ENCODE peak calls at places on chromosomes 3 and 15, in seven cellular contexts. One of them, this sample, is unnamed.

GRCh38 chr3:15654891-15655290 is 53.3 kb downstream of the BTD start:
- DNase-seq in neural progenitor cell: no peak
- DNase-seq in ovary: no peak
- DNase-seq in trophoblast cell: no peak
- DNase-seq in heart left ventricle: no peak
- DNase-seq in AG04450: no peak
- DNase-seq in stomach: no peak
- DNase-seq in this sample: no peak

GRCh38 chr3:151863611-151864010 is 9.8 kb upstream of the SUCNR1 start:
- DNase-seq in neural progenitor cell: no peak
- DNase-seq in ovary: no peak
- DNase-seq in trophoblast cell: no peak
- DNase-seq in heart left ventricle: no peak
- DNase-seq in AG04450: no peak
- DNase-seq in stomach: no peak
- DNase-seq in this sample: no peak

GRCh38 chr3:140298569-140299070 is 363.6 kb downstream of the CLSTN2 start:
- DNase-seq in neural progenitor cell: peak; percentile 33
- DNase-seq in ovary: no peak
- DNase-seq in trophoblast cell: no peak
- DNase-seq in heart left ventricle: no peak
- DNase-seq in AG04450: no peak
- DNase-seq in stomach: no peak
- DNase-seq in this sample: no peak

GRCh38 chr3:105752791-105753415 is 115.9 kb downstream of the CBLB start:
- DNase-seq in neural progenitor cell: no peak
- DNase-seq in ovary: no peak
- DNase-seq in trophoblast cell: no peak
- DNase-seq in heart left ventricle: no peak
- DNase-seq in AG04450: no peak
- DNase-seq in stomach: no peak
- DNase-seq in this sample: peak; percentile 86

GRCh38 chr3:18290130-18290529 is 135.0 kb downstream of the SATB1 start:
- DNase-seq in neural progenitor cell: no peak
- DNase-seq in ovary: no peak
- DNase-seq in trophoblast cell: no peak
- DNase-seq in heart left ventricle: no peak
- DNase-seq in AG04450: no peak
- DNase-seq in stomach: no peak
- DNase-seq in this sample: no peak

GRCh38 chr15:39583586-39584265 is 2.8 kb downstream of the THBS1 start:
- DNase-seq in neural progenitor cell: peak; percentile 57
- DNase-seq in ovary: peak; percentile 33
- DNase-seq in trophoblast cell: no peak
- DNase-seq in heart left ventricle: no peak
- DNase-seq in AG04450: no peak
- DNase-seq in stomach: no peak
- DNase-seq in this sample: no peak

GRCh38 chr3:133742351-133743091 is 3.7 kb upstream of the TF start:
- DNase-seq in neural progenitor cell: no peak
- DNase-seq in ovary: no peak
- DNase-seq in trophoblast cell: no peak
- DNase-seq in heart left ventricle: no peak
- DNase-seq in AG04450: no peak
- DNase-seq in stomach: no peak
- DNase-seq in this sample: no peak

GRCh38 chr15:75202251-75203016 is 752 bp downstream of the C15orf39 start:
- DNase-seq in neural progenitor cell: peak; percentile 80
- DNase-seq in ovary: peak; percentile 75
- DNase-seq in trophoblast cell: peak; percentile 62
- DNase-seq in heart left ventricle: peak; percentile 81
- DNase-seq in AG04450: peak; percentile 59
- DNase-seq in stomach: peak; percentile 85
- DNase-seq in this sample: peak; percentile 87

GRCh38 chr3:186108106-186108940 is 566 bp downstream of the ETV5 start:
- DNase-seq in neural progenitor cell: peak; percentile 88
- DNase-seq in ovary: no peak
- DNase-seq in trophoblast cell: peak; percentile 45
- DNase-seq in heart left ventricle: peak; percentile 57
- DNase-seq in AG04450: no peak
- DNase-seq in stomach: no peak
- DNase-seq in this sample: no peak

GRCh38 chr3:31077021-31077601 is 182.7 kb upstream of the GADL1 start:
- DNase-seq in neural progenitor cell: no peak
- DNase-seq in ovary: no peak
- DNase-seq in trophoblast cell: peak; percentile 42
- DNase-seq in heart left ventricle: no peak
- DNase-seq in AG04450: peak; percentile 72
- DNase-seq in stomach: no peak
- DNase-seq in this sample: no peak

GRCh38 chr3:153287017-153287416 is 125.0 kb downstream of the RAP2B start:
- DNase-seq in neural progenitor cell: no peak
- DNase-seq in ovary: no peak
- DNase-seq in trophoblast cell: no peak
- DNase-seq in heart left ventricle: no peak
- DNase-seq in AG04450: no peak
- DNase-seq in stomach: no peak
- DNase-seq in this sample: no peak

GRCh38 chr3:165195628-165196576 is at the start of gene SLITRK3:
- DNase-seq in neural progenitor cell: peak; percentile 47
- DNase-seq in ovary: no peak
- DNase-seq in trophoblast cell: no peak
- DNase-seq in heart left ventricle: no peak
- DNase-seq in AG04450: no peak
- DNase-seq in stomach: no peak
- DNase-seq in this sample: no peak

GRCh38 chr15:48062476-48062875 is 58.3 kb upstream of the SLC24A5 start:
- DNase-seq in neural progenitor cell: no peak
- DNase-seq in ovary: no peak
- DNase-seq in trophoblast cell: no peak
- DNase-seq in heart left ventricle: no peak
- DNase-seq in AG04450: no peak
- DNase-seq in stomach: no peak
- DNase-seq in this sample: no peak

GRCh38 chr3:10783360-10784346 is 32.4 kb upstream of the SLC6A11 start:
- DNase-seq in neural progenitor cell: peak; percentile 67
- DNase-seq in ovary: no peak
- DNase-seq in trophoblast cell: peak; percentile 37
- DNase-seq in heart left ventricle: no peak
- DNase-seq in AG04450: no peak
- DNase-seq in stomach: no peak
- DNase-seq in this sample: peak; percentile 5

GRCh38 chr3:180744226-180744625 is 64.9 kb upstream of the CCDC39 start:
- DNase-seq in neural progenitor cell: peak; percentile 83
- DNase-seq in ovary: no peak
- DNase-seq in trophoblast cell: no peak
- DNase-seq in heart left ventricle: no peak
- DNase-seq in AG04450: no peak
- DNase-seq in stomach: no peak
- DNase-seq in this sample: no peak

GRCh38 chr3:193134895-193135294 is 106.1 kb upstream of the PLAAT1 start:
- DNase-seq in neural progenitor cell: no peak
- DNase-seq in ovary: no peak
- DNase-seq in trophoblast cell: peak; percentile 16
- DNase-seq in heart left ventricle: no peak
- DNase-seq in AG04450: no peak
- DNase-seq in stomach: no peak
- DNase-seq in this sample: no peak

GRCh38 chr3:75687323-75687722 is 23.2 kb downstream of the FRG2C start:
- DNase-seq in neural progenitor cell: no peak
- DNase-seq in ovary: no peak
- DNase-seq in trophoblast cell: no peak
- DNase-seq in heart left ventricle: no peak
- DNase-seq in AG04450: no peak
- DNase-seq in stomach: no peak
- DNase-seq in this sample: no peak

GRCh38 chr3:179811321-179812095 is 158.7 kb downstream of the USP13 start:
- DNase-seq in neural progenitor cell: peak; percentile 74
- DNase-seq in ovary: peak; percentile 16
- DNase-seq in trophoblast cell: peak; percentile 28
- DNase-seq in heart left ventricle: no peak
- DNase-seq in AG04450: peak; percentile 65
- DNase-seq in stomach: peak; percentile 40
- DNase-seq in this sample: no peak

GRCh38 chr3:21464745-21465144 is 286.3 kb downstream of the ZNF385D start:
- DNase-seq in neural progenitor cell: no peak
- DNase-seq in ovary: peak; percentile 24
- DNase-seq in trophoblast cell: no peak
- DNase-seq in heart left ventricle: no peak
- DNase-seq in AG04450: no peak
- DNase-seq in stomach: no peak
- DNase-seq in this sample: no peak

GRCh38 chr3:66425566-66425965 is 75.3 kb downstream of the LRIG1 start:
- DNase-seq in neural progenitor cell: no peak
- DNase-seq in ovary: no peak
- DNase-seq in trophoblast cell: no peak
- DNase-seq in heart left ventricle: no peak
- DNase-seq in AG04450: no peak
- DNase-seq in stomach: no peak
- DNase-seq in this sample: no peak

GRCh38 chr3:66423791-66424190 is 77.0 kb downstream of the LRIG1 start:
- DNase-seq in neural progenitor cell: no peak
- DNase-seq in ovary: peak; percentile 61
- DNase-seq in trophoblast cell: no peak
- DNase-seq in heart left ventricle: no peak
- DNase-seq in AG04450: no peak
- DNase-seq in stomach: no peak
- DNase-seq in this sample: no peak

GRCh38 chr3:66427352-66427751 is 73.5 kb downstream of the LRIG1 start:
- DNase-seq in neural progenitor cell: no peak
- DNase-seq in ovary: no peak
- DNase-seq in trophoblast cell: no peak
- DNase-seq in heart left ventricle: no peak
- DNase-seq in AG04450: no peak
- DNase-seq in stomach: no peak
- DNase-seq in this sample: no peak

GRCh38 chr3:66426135-66426534 is 74.7 kb downstream of the LRIG1 start:
- DNase-seq in neural progenitor cell: no peak
- DNase-seq in ovary: no peak
- DNase-seq in trophoblast cell: no peak
- DNase-seq in heart left ventricle: no peak
- DNase-seq in AG04450: no peak
- DNase-seq in stomach: no peak
- DNase-seq in this sample: no peak

DNA sequence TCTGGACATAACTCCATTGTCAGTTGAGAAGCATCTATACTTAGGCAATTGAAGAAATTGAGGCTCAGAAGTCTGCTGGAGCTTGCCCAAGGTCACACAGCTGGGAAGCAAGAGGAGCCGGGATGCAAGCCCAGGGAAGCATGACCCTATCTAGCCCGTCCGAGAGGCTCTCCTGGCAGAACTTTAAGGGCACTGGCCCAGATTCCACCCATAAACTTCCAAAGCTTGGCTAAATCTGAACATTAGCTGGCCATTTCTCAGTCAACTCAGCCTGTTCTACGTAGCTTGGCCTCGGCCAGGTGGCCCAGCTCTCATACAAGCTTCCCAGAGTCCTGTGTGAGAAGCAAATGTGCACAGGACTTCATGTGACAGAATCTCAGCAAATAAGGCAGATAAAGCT is 75.8 kb downstream of the LRIG1 start:
- DNase-seq in neural progenitor cell: no peak
- DNase-seq in ovary: peak; percentile 88
- DNase-seq in trophoblast cell: no peak
- DNase-seq in heart left ventricle: peak; percentile 65
- DNase-seq in AG04450: no peak
- DNase-seq in stomach: no peak
- DNase-seq in this sample: no peak
- H3K9me3 ChIP-seq in neural progenitor cell: peaks cover 4% of the 10 kb centered on the region
- H3K9me3 ChIP-seq in ovary: no peaks in the 10 kb centered on the region
- H3K9me3 ChIP-seq in trophoblast cell: peaks cover 7% of the 10 kb centered on the region
- H3K9me3 ChIP-seq in heart left ventricle: no peaks in the 10 kb centered on the region
- H3K9me3 ChIP-seq in AG04450: peaks cover 9% of the 10 kb centered on the region
- H3K9me3 ChIP-seq in stomach: peaks cover 9% of the 10 kb centered on the region
- H3K9me3 ChIP-seq in this sample: no peaks in the 10 kb centered on the region

DNA sequence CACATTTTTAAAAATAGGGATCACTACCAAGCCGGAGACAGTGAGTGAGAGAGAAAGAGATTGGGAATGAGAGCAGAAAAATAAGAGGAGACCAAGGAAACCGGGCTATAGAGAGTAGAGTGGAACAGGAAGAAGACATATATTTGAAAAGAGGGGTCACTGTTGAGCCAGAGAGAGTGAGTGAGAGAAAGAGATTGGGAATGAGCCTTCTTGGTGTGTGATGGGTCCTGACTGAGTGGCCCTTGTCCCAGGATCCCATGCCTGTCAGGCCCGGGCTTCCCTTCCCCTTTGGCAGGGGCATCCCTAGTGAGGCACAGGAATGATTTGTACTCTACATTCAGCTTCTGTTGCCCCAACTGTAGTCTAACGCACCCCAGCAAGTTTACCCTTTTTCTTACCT is 646.6 kb downstream of the NTRK3 start:
- DNase-seq in neural progenitor cell: no peak
- DNase-seq in ovary: no peak
- DNase-seq in trophoblast cell: no peak
- DNase-seq in heart left ventricle: no peak
- DNase-seq in AG04450: no peak
- DNase-seq in stomach: no peak
- DNase-seq in this sample: no peak
- H3K4me3 ChIP-seq in neural progenitor cell: no peak overlapping the region
- H3K4me3 ChIP-seq in ovary: no peak overlapping the region
- H3K4me3 ChIP-seq in trophoblast cell: no peak overlapping the region
- H3K4me3 ChIP-seq in heart left ventricle: no peak overlapping the region
- H3K4me3 ChIP-seq in AG04450: no peak overlapping the region
- H3K4me3 ChIP-seq in stomach: no peak overlapping the region
- H3K4me3 ChIP-seq in this sample: no peak overlapping the region

GRCh38 chr3:1576047-1576446 is 483.2 kb downstream of the CNTN6 start:
- DNase-seq in neural progenitor cell: no peak
- DNase-seq in ovary: no peak
- DNase-seq in trophoblast cell: no peak
- DNase-seq in heart left ventricle: no peak
- DNase-seq in AG04450: no peak
- DNase-seq in stomach: no peak
- DNase-seq in this sample: no peak
- H3K9me3 ChIP-seq in neural progenitor cell: no peaks in the 10 kb centered on the region
- H3K9me3 ChIP-seq in ovary: no peaks in the 10 kb centered on the region
- H3K9me3 ChIP-seq in trophoblast cell: no peaks in the 10 kb centered on the region
- H3K9me3 ChIP-seq in heart left ventricle: no peaks in the 10 kb centered on the region
- H3K9me3 ChIP-seq in AG04450: peaks cover 6% of the 10 kb centered on the region
- H3K9me3 ChIP-seq in stomach: no peaks in the 10 kb centered on the region
- H3K9me3 ChIP-seq in this sample: no peaks in the 10 kb centered on the region

GRCh38 chr3:12719541-12719940 is 39.5 kb downstream of the TMEM40 start:
- DNase-seq in neural progenitor cell: no peak
- DNase-seq in ovary: no peak
- DNase-seq in trophoblast cell: no peak
- DNase-seq in heart left ventricle: no peak
- DNase-seq in AG04450: no peak
- DNase-seq in stomach: no peak
- DNase-seq in this sample: no peak
- H3K4me3 ChIP-seq in neural progenitor cell: no peak overlapping the region
- H3K4me3 ChIP-seq in ovary: peak overlapping the region; percentile 31
- H3K4me3 ChIP-seq in trophoblast cell: no peak overlapping the region
- H3K4me3 ChIP-seq in heart left ventricle: peak overlapping the region; percentile 36
- H3K4me3 ChIP-seq in AG04450: peak overlapping the region; percentile 58
- H3K4me3 ChIP-seq in stomach: peak overlapping the region; percentile 32
- H3K4me3 ChIP-seq in this sample: peak overlapping the region; percentile 50